ENCODE peak calls at places on chromosome 3, in eight cellular contexts. G is BE2C, F is NCI-H446, S is neural progenitor cell, M is AG20443, A is activated B cell treated with CpG ODN at 0.5 μM for 24 hours, R is neuronal stem cell, K is GM12865. E is an unnamed sample.

GRCh38 chr3:9087831-9088413 is 124.7 kb upstream of the RAD18 start:
- DNase-seq in G (no peak), F (no peak), S (no peak), M (no peak), A (no peak), R (no peak), K (no peak), E (peak; percentile 91)

GRCh38 chr3:177134166-177134565 is 63.1 kb downstream of the TBL1XR1 start:
- DNase-seq in G (no peak), F (no peak), S (no peak), M (no peak), A (no peak), R (no peak), K (no peak), E (no peak)

GRCh38 chr3:149781216-149781615 is 11.1 kb downstream of the ANKUB1 start:
- DNase-seq in G (no peak), F (no peak), S (no peak), M (no peak), A (no peak), R (no peak), K (peak; percentile 8), E (no peak)

GRCh38 chr3:67875338-67875737 is 220.9 kb upstream of the SUCLG2 start:
- DNase-seq in G (no peak), F (peak; percentile 32), S (no peak), M (no peak), A (no peak), R (no peak), K (no peak), E (no peak)

GRCh38 chr3:151169700-151170224 is 33.3 kb downstream of the GPR171 start:
- DNase-seq in G (no peak), F (no peak), S (no peak), M (peak; percentile 32), A (peak; percentile 29), R (no peak), K (peak; percentile 26), E (peak; percentile 76)

GRCh38 chr3:44428910-44429309 is 48.6 kb downstream of the ZNF445 start:
- DNase-seq in G (no peak), F (no peak), S (no peak), M (no peak), A (no peak), R (no peak), K (no peak), E (no peak)

GRCh38 chr3:178665747-178666146 is 129.5 kb downstream of the KCNMB2 start:
- DNase-seq in G (no peak), F (no peak), S (no peak), M (no peak), A (no peak), R (no peak), K (no peak), E (no peak)

GRCh38 chr3:133505813-133506212 is 67.7 kb upstream of the CDV3 start:
- DNase-seq in G (no peak), F (no peak), S (no peak), M (no peak), A (no peak), R (no peak), K (peak; percentile 23), E (no peak)

GRCh38 chr3:50195501-50196252 is 4.3 kb downstream of the GNAT1 start:
- DNase-seq in G (no peak), F (no peak), S (no peak), M (no peak), A (no peak), R (no peak), K (no peak), E (no peak)

GRCh38 chr3:20104167-20104661 is 64.0 kb downstream of the KAT2B start:
- DNase-seq in G (no peak), F (no peak), S (no peak), M (no peak), A (no peak), R (no peak), K (peak; percentile 16), E (no peak)

GRCh38 chr3:173793963-173794362 is 396.4 kb downstream of the NLGN1 start:
- DNase-seq in G (no peak), F (no peak), S (no peak), M (no peak), A (no peak), R (no peak), K (no peak), E (no peak)

GRCh38 chr3:17151598-17152373 is 267.0 kb downstream of the PLCL2 start:
- DNase-seq in G (no peak), F (no peak), S (no peak), M (no peak), A (no peak), R (no peak), K (peak; percentile 97), E (no peak)

GRCh38 chr3:123809597-123809996 is 74.5 kb downstream of the MYLK start:
- DNase-seq in G (no peak), F (no peak), S (no peak), M (peak; percentile 34), A (no peak), R (no peak), K (no peak), E (no peak)

GRCh38 chr3:58414538-58415197 is 19.0 kb downstream of the PDHB start:
- DNase-seq in G (peak; percentile 32), F (peak; percentile 24), S (peak; percentile 45), M (peak; percentile 76), A (no peak), R (peak; percentile 33), K (peak; percentile 70), E (peak; percentile 83)

GRCh38 chr3:141330718-141331369 is 37.5 kb upstream of the ZBTB38 start:
- DNase-seq in G (no peak), F (no peak), S (no peak), M (no peak), A (no peak), R (no peak), K (no peak), E (no peak)

GRCh38 chr3:71905426-71905825 is 120.5 kb upstream of the PROK2 start:
- DNase-seq in G (no peak), F (no peak), S (no peak), M (no peak), A (no peak), R (no peak), K (peak; percentile 55), E (peak; percentile 59)

GRCh38 chr3:122497425-122497824 is 17.3 kb downstream of the KPNA1 start:
- DNase-seq in G (no peak), F (no peak), S (no peak), M (peak; percentile 80), A (no peak), R (no peak), K (peak; percentile 70), E (no peak)

E was measured in pons.